ENCODE peak calls at places on chromosomes 6 and 20, in seven cellular contexts. G is tibial artery; P is OCI-LY7; C is left lung; N is CD8-positive, alpha-beta T cell; X is fibroblast of lung; Q is heart right ventricle. U is an unnamed sample.

GRCh38 chr6:139557547-139557946 is 183.1 kb upstream of the CITED2 start:
- DNase-seq in X (no peak), C (no peak), G (no peak), P (no peak), Q (no peak), N (no peak), U (no peak)

GRCh38 chr6:113909224-113909856 is 52.2 kb downstream of the MARCKS start:
- DNase-seq in Q (peak; percentile 26), C (no peak), P (peak; percentile 68), X (peak; percentile 76), G (no peak), N (no peak), U (no peak)

GRCh38 chr6:17584241-17584803 is 15.8 kb upstream of the FAM8A1 start:
- DNase-seq in Q (peak; percentile 53), G (peak; percentile 33), P (peak; percentile 62), X (peak; percentile 72), C (no peak), N (no peak), U (no peak)

GRCh38 chr20:33362898-33363297 is 38.4 kb downstream of the CDK5RAP1 start:
- DNase-seq in C (no peak), N (no peak), Q (no peak), G (no peak), X (no peak), P (no peak), U (no peak)

GRCh38 chr6:33073431-33073871 is at the start of gene HLA-DPA1:
- DNase-seq in Q (peak; percentile 69), C (peak; percentile 69), N (peak; percentile 64), P (peak; percentile 90), G (peak; percentile 60), X (no peak), U (no peak)

GRCh38 chr20:57244627-57245214 is 21.7 kb downstream of the BMP7 start:
- DNase-seq in Q (no peak), C (no peak), X (no peak), P (peak; percentile 94), N (no peak), G (no peak), U (no peak)

GRCh38 chr6:137171053-137171374 is 2.4 kb downstream of the IL22RA2 start:
- DNase-seq in C (no peak), Q (no peak), N (no peak), G (no peak), P (no peak), X (no peak), U (no peak)

GRCh38 chr6:55993418-55993817 is 118.0 kb upstream of the BMP5 start:
- DNase-seq in Q (no peak), P (no peak), X (no peak), C (no peak), N (no peak), G (no peak), U (no peak)

GRCh38 chr6:96301781-96302180 is 219.8 kb upstream of the UFL1 start:
- DNase-seq in X (peak; percentile 37), C (no peak), G (no peak), P (no peak), Q (no peak), N (no peak), U (no peak)

GRCh38 chr20:18684775-18685174 is 96.9 kb downstream of the DTD1 start:
- DNase-seq in C (no peak), X (no peak), P (no peak), G (no peak), Q (no peak), N (no peak), U (no peak)

GRCh38 chr20:60529149-60529548 is 570.9 kb downstream of the CDH26 start:
- DNase-seq in C (no peak), N (no peak), Q (no peak), P (no peak), X (no peak), G (no peak), U (no peak)

GRCh38 chr6:134564705-134565104 is 246.8 kb upstream of the SGK1 start:
- DNase-seq in N (no peak), Q (no peak), C (no peak), G (no peak), X (no peak), P (no peak), U (no peak)

GRCh38 chr20:11234181-11234969 is 560.6 kb upstream of the JAG1 start:
- DNase-seq in P (no peak), X (no peak), Q (no peak), N (no peak), G (no peak), C (no peak), U (no peak)

GRCh38 chr6:149437212-149437611 is 37.1 kb downstream of the SUMO4 start:
- DNase-seq in G (no peak), Q (no peak), C (no peak), P (no peak), N (no peak), X (no peak), U (no peak)

GRCh38 chr20:4104045-4104444 is 88.7 kb upstream of the RNF24 start:
- DNase-seq in C (no peak), Q (no peak), X (no peak), N (no peak), G (no peak), P (no peak), U (no peak)

GRCh38 chr6:33621396-33622388 is 570 bp downstream of the ITPR3 start:
- DNase-seq in G (no peak), Q (peak; percentile 47), N (peak; percentile 68), C (peak; percentile 65), X (no peak), P (peak; percentile 74), U (no peak)

GRCh38 chr6:30685977-30686907 is at the start of gene PPP1R18:
- DNase-seq in Q (peak; percentile 90), N (peak; percentile 85), P (peak; percentile 76), G (peak; percentile 88), C (peak; percentile 89), X (no peak), U (peak; percentile 90)

GRCh38 chr6:17589402-17590116 is 10.5 kb upstream of the FAM8A1 start:
- DNase-seq in P (no peak), Q (no peak), G (no peak), N (no peak), X (peak; percentile 97), C (peak; percentile 40), U (no peak)

GRCh38 chr6:133681880-133682279 is 207.0 kb upstream of the TCF21 start:
- DNase-seq in C (no peak), Q (no peak), N (no peak), P (no peak), G (no peak), X (no peak), U (no peak)

GRCh38 chr6:24777227-24777626 is 2.5 kb downstream of the GMNN start:
- DNase-seq in P (no peak), G (no peak), C (no peak), X (no peak), N (no peak), Q (no peak), U (no peak)

GRCh38 chr6:111765681-111766523 is 107.3 kb downstream of the FYN start:
- DNase-seq in G (no peak), X (peak; percentile 70), P (no peak), Q (no peak), N (no peak), C (no peak), U (no peak)

GRCh38 chr6:88807622-88808021 is 155.8 kb downstream of the RNGTT start:
- DNase-seq in C (no peak), P (no peak), X (no peak), N (no peak), Q (no peak), G (no peak), U (no peak)

DNA sequence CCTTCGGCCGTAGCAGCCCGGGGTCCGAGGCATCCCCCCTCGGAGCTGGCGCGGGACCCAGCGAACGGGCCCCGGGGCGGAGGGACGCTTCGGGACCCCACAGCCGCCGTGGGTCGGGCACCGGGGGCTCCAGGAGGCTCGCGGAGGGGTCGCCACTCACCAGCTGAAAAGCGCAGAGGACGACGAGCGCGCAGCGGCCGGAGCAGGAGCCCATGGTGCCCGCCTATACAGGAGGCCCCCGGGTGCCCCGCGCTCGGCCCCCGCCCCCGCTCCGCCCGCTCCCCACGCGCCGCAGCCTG is at the start of gene NKAIN4:
- DNase-seq in C (no peak), N (no peak), P (no peak), G (no peak), Q (no peak), X (no peak), U (no peak)
- H3K4me3 ChIP-seq in C (no peak within 1 kb of the TSS), N (no peak within 1 kb of the TSS), P (no peak within 1 kb of the TSS), G (peak within 1 kb of the TSS; percentile 16), Q (peak within 1 kb of the TSS; percentile 6), X (no peak within 1 kb of the TSS), U (no peak within 1 kb of the TSS)

GRCh38 chr6:148401581-148401980 is 58.9 kb downstream of the SASH1 start:
- DNase-seq in P (no peak), X (no peak), G (no peak), C (no peak), Q (no peak), N (no peak), U (no peak)
- H3K4me1 ChIP-seq in P (no peaks in the 10 kb centered on the region), X (peaks cover 2% of the 10 kb centered on the region), G (peaks cover 14% of the 10 kb centered on the region), C (peaks cover 25% of the 10 kb centered on the region), Q (peaks cover 74% of the 10 kb centered on the region), N (no peaks in the 10 kb centered on the region), U (no peaks in the 10 kb centered on the region)

GRCh38 chr6:125611573-125612399 is 137.6 kb upstream of the HEY2 start:
- DNase-seq in P (no peak), G (peak; percentile 47), C (no peak), Q (peak; percentile 17), X (peak; percentile 41), N (no peak), U (no peak)
- H3K4me3 ChIP-seq in P (no peak overlapping the region), G (peak overlapping the region; percentile 36), C (no peak overlapping the region), Q (no peak overlapping the region), X (no peak overlapping the region), N (no peak overlapping the region), U (no peak overlapping the region)

GRCh38 chr6:2940851-2941250 is 30.5 kb downstream of the SERPINB6 start:
- DNase-seq in Q (no peak), C (no peak), G (no peak), P (no peak), X (no peak), N (no peak), U (no peak)
- H3K4me1 ChIP-seq in Q (peaks cover 45% of the 10 kb centered on the region), C (peaks cover 23% of the 10 kb centered on the region), G (no peaks in the 10 kb centered on the region), P (peaks cover 61% of the 10 kb centered on the region), X (no peaks in the 10 kb centered on the region), N (peaks cover 87% of the 10 kb centered on the region), U (no peaks in the 10 kb centered on the region)

GRCh38 chr6:128888444-128889175 is 5.7 kb downstream of the LAMA2 start:
- DNase-seq in Q (no peak), C (no peak), X (no peak), G (no peak), P (no peak), N (no peak), U (no peak)
- H3K4me3 ChIP-seq in Q (no peak overlapping the region), C (no peak overlapping the region), X (no peak overlapping the region), G (peak overlapping the region; percentile 12), P (no peak overlapping the region), N (no peak overlapping the region), U (no peak overlapping the region)

DNA sequence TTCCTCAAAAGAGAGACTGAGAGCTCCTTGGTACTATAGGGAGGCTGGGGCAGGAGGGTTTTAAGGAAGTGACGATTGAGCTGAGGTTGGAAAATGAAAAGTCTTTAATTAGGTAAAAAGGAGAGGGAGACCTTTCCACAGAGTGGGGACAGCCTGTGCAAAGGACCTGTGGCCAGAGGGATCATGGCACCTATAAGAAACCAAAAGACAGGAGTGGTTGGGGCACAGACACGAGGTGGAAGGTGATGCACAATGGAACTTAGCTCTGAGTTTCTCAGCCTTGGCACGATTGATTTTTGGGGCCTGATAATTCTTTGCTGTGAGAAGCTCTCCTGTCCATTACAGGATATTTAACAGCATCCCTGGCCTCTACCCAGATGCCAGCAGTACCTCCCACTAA is 140.3 kb downstream of the CEP57L1 start:
- DNase-seq in Q (no peak), N (no peak), G (no peak), C (no peak), X (no peak), P (no peak), U (no peak)
- H3K4me1 ChIP-seq in Q (peaks cover 18% of the 10 kb centered on the region), N (no peaks in the 10 kb centered on the region), G (peaks cover 8% of the 10 kb centered on the region), C (peaks cover 47% of the 10 kb centered on the region), X (no peaks in the 10 kb centered on the region), P (no peaks in the 10 kb centered on the region), U (no peaks in the 10 kb centered on the region)

GRCh38 chr6:106974337-106974998 is at the start of gene CD24:
- DNase-seq in P (peak; percentile 84), N (no peak), G (no peak), X (peak; percentile 47), Q (no peak), C (no peak), U (peak; percentile 50)
- H3K4me3 ChIP-seq in P (peak within 1 kb of the TSS; percentile 84), N (peak within 1 kb of the TSS; percentile 27), G (peak within 1 kb of the TSS; percentile 45), X (peak within 1 kb of the TSS; percentile 29), Q (peak within 1 kb of the TSS; percentile 20), C (peak within 1 kb of the TSS; percentile 57), U (peak within 1 kb of the TSS; percentile 73)